ENCODE peak calls at places on chromosomes 3 and 15, in seven cellular contexts. C is IMR-90, F is mesendoderm, Y is neuronal stem cell, H is trophoblast cell, S is H1, N is mesenchymal stem cell. O is an unnamed sample.

GRCh38 chr3:185207931-185208746 is 45.7 kb downstream of the EHHADH start:
- DNase-seq in C (peak), F (no peak), Y (no peak), H (no peak), S (no peak), N (peak), O (no peak)

GRCh38 chr3:160343132-160343531 is 55.9 kb downstream of the IFT80 start:
- DNase-seq in C (peak), F (peak), Y (no peak), H (peak), S (no peak), N (peak), O (no peak)

GRCh38 chr3:143358793-143359491 is 239.4 kb downstream of the CHST2 start:
- DNase-seq in C (no peak), F (no peak), Y (no peak), H (no peak), S (no peak), N (no peak), O (no peak)

GRCh38 chr3:64067510-64068346 is 44.4 kb upstream of the PSMD6 start:
- DNase-seq in C (peak), F (no peak), Y (no peak), H (no peak), S (no peak), N (no peak), O (no peak)

GRCh38 chr3:54906763-54907162 is 21.1 kb downstream of the LRTM1 start:
- DNase-seq in C (no peak), F (no peak), Y (no peak), H (peak), S (no peak), N (no peak), O (no peak)

GRCh38 chr3:30664884-30665283 is 58.5 kb downstream of the TGFBR2 start:
- DNase-seq in C (no peak), F (no peak), Y (no peak), H (no peak), S (no peak), N (no peak), O (no peak)

GRCh38 chr3:118772036-118773030 is 262.3 kb downstream of the IGSF11 start:
- DNase-seq in C (no peak), F (peak), Y (no peak), H (peak), S (no peak), N (peak), O (no peak)

GRCh38 chr15:43895586-43895985 is 68.8 kb downstream of the WDR76 start:
- DNase-seq in C (no peak), F (no peak), Y (no peak), H (no peak), S (no peak), N (no peak), O (no peak)

GRCh38 chr15:68725736-68726135 is 95.0 kb downstream of the ANP32A start:
- DNase-seq in C (peak), F (peak), Y (no peak), H (no peak), S (no peak), N (peak), O (no peak)

GRCh38 chr15:98745179-98745578 is 96.8 kb downstream of the IGF1R start:
- DNase-seq in C (no peak), F (no peak), Y (no peak), H (no peak), S (no peak), N (no peak), O (no peak)

GRCh38 chr3:99839613-99840012 is 22.0 kb downstream of the CMSS1 start:
- DNase-seq in C (no peak), F (no peak), Y (no peak), H (no peak), S (no peak), N (no peak), O (no peak)

GRCh38 chr15:98889930-98890695 is 117.5 kb downstream of the PGPEP1L start:
- DNase-seq in C (peak), F (peak), Y (no peak), H (peak), S (no peak), N (peak), O (no peak)

GRCh38 chr3:9649791-9650521 is 651 bp downstream of the MTMR14 start:
- DNase-seq in C (no peak), F (no peak), Y (no peak), H (peak), S (no peak), N (peak), O (no peak)

GRCh38 chr3:47664519-47664918 is 85.9 kb upstream of the CSPG5 start:
- DNase-seq in C (no peak), F (peak), Y (no peak), H (peak), S (no peak), N (peak), O (no peak)

GRCh38 chr3:11459147-11459837 is 184.4 kb downstream of the VGLL4 start:
- DNase-seq in C (peak), F (no peak), Y (no peak), H (no peak), S (no peak), N (no peak), O (no peak)

GRCh38 chr15:34147371-34148140 is 45.7 kb downstream of the PGBD4 start:
- DNase-seq in C (peak), F (no peak), Y (no peak), H (no peak), S (no peak), N (peak), O (no peak)

GRCh38 chr15:38299216-38299615 is 46.6 kb downstream of the SPRED1 start:
- DNase-seq in C (peak), F (no peak), Y (no peak), H (no peak), S (no peak), N (peak), O (no peak)

GRCh38 chr3:11624161-11624560 is 19.6 kb downstream of the VGLL4 start:
- DNase-seq in C (peak), F (no peak), Y (no peak), H (peak), S (no peak), N (no peak), O (no peak)

GRCh38 chr3:78986702-78987101 is 781.1 kb downstream of the ROBO1 start:
- DNase-seq in C (no peak), F (no peak), Y (peak), H (no peak), S (no peak), N (no peak), O (no peak)

GRCh38 chr15:98077186-98077585 is 116.7 kb downstream of the ARRDC4 start:
- DNase-seq in C (no peak), F (no peak), Y (no peak), H (peak), S (no peak), N (no peak), O (no peak)

GRCh38 chr3:156763931-156764720 is 62.0 kb upstream of the LEKR1 start:
- DNase-seq in C (no peak), F (no peak), Y (no peak), H (no peak), S (no peak), N (no peak), O (no peak)
- H4K8ac ChIP-seq in C (no peak), F (no peak), Y (no peak), H (no peak), S (no peak), N (no peak), O (no peak)

DNA sequence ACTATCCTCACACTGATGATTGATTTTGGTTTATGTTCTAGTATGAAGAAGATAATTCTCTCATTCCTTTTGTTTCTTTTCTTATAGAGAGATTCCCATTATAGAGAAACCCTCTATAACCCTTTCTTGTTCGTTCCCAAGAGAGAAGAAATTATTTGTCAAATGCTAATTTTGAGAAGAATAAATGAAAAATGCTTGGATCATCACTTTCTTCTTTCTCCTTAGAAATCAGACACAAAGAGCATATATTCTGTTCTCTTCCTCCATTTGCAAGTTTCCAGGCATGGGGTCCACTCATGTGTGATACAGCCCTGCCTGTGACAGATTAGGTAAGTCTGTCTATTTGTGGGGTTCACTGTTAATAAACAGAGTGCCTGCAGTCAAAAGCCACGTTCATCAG is 222.6 kb upstream of the NECTIN3 start:
- DNase-seq in C (no peak), F (no peak), Y (no peak), H (no peak), S (no peak), N (no peak), O (no peak)
- H3K23ac ChIP-seq in C (no peak), F (no peak), Y (no peak), H (no peak), S (no peak), N (no peak), O (no peak)

GRCh38 chr15:57827021-57827420 is 120.5 kb downstream of the POLR2M start:
- DNase-seq in C (no peak), F (no peak), Y (no peak), H (no peak), S (no peak), N (no peak), O (no peak)

GRCh38 chr15:57824186-57824585 is 117.7 kb downstream of the POLR2M start:
- DNase-seq in C (no peak), F (no peak), Y (no peak), H (no peak), S (no peak), N (no peak), O (no peak)

GRCh38 chr15:57820119-57820518 is 113.6 kb downstream of the POLR2M start:
- DNase-seq in C (peak), F (peak), Y (no peak), H (no peak), S (no peak), N (no peak), O (no peak)

GRCh38 chr15:57823325-57823860 is 116.9 kb downstream of the POLR2M start:
- DNase-seq in C (no peak), F (no peak), Y (no peak), H (no peak), S (no peak), N (no peak), O (no peak)

DNA sequence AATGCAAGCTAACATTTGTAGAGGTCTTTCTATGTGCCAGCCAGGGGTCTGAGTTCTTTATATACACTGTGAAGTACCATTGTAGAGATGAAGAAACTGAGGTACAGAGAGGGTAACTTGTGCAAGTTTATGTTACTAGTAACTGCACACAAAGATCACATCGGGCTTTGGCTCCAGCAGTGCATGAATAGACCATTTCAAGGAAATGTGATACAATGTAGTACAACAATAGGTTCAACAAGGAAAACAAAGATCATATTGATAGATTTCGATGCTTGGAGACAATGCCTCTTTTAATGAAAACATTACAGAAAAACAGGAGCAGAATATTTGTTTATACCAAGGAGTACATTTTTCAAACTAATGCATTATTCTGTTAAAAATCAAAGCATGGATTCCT is 115.3 kb downstream of the POLR2M start:
- DNase-seq in C (no peak), F (no peak), Y (no peak), H (no peak), S (no peak), N (no peak), O (no peak)
- H2BK120ac ChIP-seq in C (no peak), F (no peak), Y (no peak), H (no peak), S (no peak), N (no peak), O (no peak)

DNA sequence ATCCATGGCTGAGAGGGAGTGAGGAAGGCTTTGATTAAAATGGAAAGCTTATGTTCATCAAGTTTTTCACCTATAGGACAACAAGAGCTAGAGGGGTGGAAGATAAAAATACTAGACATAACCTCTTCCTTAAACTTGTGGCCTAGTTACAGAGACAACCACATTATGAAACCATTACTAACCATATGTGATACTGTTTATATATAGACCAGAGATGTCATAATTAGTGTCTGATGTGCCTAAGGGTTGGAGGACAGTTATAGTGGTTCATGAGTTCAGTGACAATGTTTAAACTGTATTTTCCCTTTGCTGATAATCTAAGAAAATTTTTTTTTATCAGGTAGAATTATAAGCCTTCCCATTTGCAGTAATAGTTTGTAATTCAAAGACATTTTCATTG is 23.7 kb downstream of the PHLDB2 start:
- DNase-seq in C (no peak), F (no peak), Y (no peak), H (no peak), S (no peak), N (no peak), O (no peak)
- H4K8ac ChIP-seq in C (no peak), F (no peak), Y (no peak), H (no peak), S (no peak), N (no peak), O (no peak)

DNA sequence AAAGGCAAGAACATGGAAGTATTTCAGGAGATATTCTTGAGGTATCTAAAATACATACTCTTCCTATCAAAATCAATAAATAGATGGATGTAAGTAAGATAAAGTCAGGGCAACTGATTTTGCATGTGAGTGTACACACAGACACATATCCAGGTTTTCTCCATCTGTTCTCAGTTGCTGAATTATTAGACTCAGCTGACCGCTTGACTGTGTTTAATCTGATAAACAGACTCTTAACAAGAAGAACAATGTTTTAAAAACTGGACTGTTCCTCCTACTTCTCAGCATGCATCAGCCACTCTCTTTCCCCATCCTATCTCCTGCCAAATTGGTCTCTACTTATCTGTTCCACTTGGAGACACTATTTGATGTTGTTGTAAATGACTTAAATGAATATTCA is 73.5 kb downstream of the GOLGA8G start:
- DNase-seq in C (peak), F (no peak), Y (no peak), H (no peak), S (no peak), N (no peak), O (no peak)
- H3K23ac ChIP-seq in C (no peak), F (no peak), Y (no peak), H (no peak), S (no peak), N (no peak), O (no peak)

DNA sequence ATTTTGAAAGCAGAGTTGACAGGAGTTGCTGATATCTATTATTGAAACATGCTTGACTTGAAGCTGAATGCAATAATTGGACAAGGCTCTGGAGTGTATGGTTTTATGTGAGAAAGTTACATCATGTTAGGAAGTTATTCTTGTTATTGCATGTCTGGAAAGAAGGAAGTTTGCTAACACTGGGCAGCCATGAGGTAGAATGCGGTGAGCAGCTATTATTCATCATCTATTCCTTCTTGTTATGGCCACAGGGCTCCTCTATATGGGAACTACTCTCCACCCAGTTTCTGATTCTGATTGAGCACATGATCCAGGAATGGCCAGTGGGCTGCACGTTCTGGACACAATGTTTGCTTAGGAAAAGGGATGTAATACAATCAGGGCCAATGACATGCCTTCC is 37.8 kb upstream of the SCN5A start:
- DNase-seq in C (no peak), F (no peak), Y (no peak), H (no peak), S (no peak), N (no peak), O (no peak)
- H2BK120ac ChIP-seq in C (no peak), F (no peak), Y (no peak), H (no peak), S (no peak), N (no peak), O (no peak)